ENCODE peak calls at places on chromosomes 4 and X, in eight cellular contexts. H, D, I, S, L, E, Z and P are unnamed samples.

GRCh38 chr4:10750714-10751113 is 66.1 kb upstream of the CLNK start:
- DNase-seq in I (no peak), E (no peak), Z (no peak), L (no peak), D (no peak), H (no peak), S (no peak), P (no peak)

GRCh38 chrX:139898334-139898733 is 34.5 kb downstream of the ATP11C start:
- DNase-seq in L (no peak), Z (no peak), D (no peak), I (no peak), E (no peak), H (no peak), S (no peak), P (no peak)

GRCh38 chr4:155060873-155061272 is 147.6 kb upstream of the NPY2R start:
- DNase-seq in E (no peak), Z (no peak), S (no peak), D (no peak), H (no peak), I (no peak), L (no peak), P (no peak)

GRCh38 chr4:15143551-15143950 is 141.3 kb downstream of the CPEB2 start:
- DNase-seq in S (no peak), Z (no peak), I (no peak), H (no peak), D (no peak), E (no peak), L (no peak), P (no peak)

GRCh38 chr4:57410331-57411052 is 300.3 kb upstream of the IGFBP7 start:
- DNase-seq in L (no peak), E (no peak), Z (peak), D (no peak), I (no peak), H (no peak), S (no peak), P (no peak)

GRCh38 chr4:155972098-155972497 is 18.4 kb upstream of the CTSO start:
- DNase-seq in H (no peak), S (no peak), D (no peak), L (peak), I (peak), Z (no peak), E (no peak), P (no peak)

GRCh38 chr4:76074468-76074867 is at the start of gene ART3:
- DNase-seq in Z (no peak), D (no peak), E (no peak), I (no peak), H (no peak), S (no peak), L (no peak), P (no peak)

GRCh38 chr4:128916832-128917231 is 107.3 kb downstream of the JADE1 start:
- DNase-seq in E (no peak), D (peak), H (no peak), L (no peak), S (no peak), Z (peak), I (no peak), P (no peak)

GRCh38 chrX:3320471-3321046 is 25.9 kb downstream of the MXRA5 start:
- DNase-seq in E (no peak), L (peak), I (no peak), Z (no peak), S (no peak), H (no peak), D (no peak), P (no peak)

GRCh38 chr4:123083612-123084011 is 161.2 kb upstream of the NUDT6 start:
- DNase-seq in D (no peak), Z (no peak), I (no peak), E (no peak), H (no peak), L (no peak), S (no peak), P (no peak)

GRCh38 chrX:107676559-107677378 is 48.5 kb downstream of the PRPS1 start:
- DNase-seq in D (peak), H (peak), L (peak), S (peak), Z (peak), I (peak), E (peak), P (peak)

GRCh38 chrX:155048997-155049619 is 21.8 kb downstream of the CMC4 start:
- DNase-seq in L (peak), Z (peak), H (no peak), D (no peak), I (peak), S (no peak), E (peak), P (peak)

GRCh38 chr4:133146574-133147198 is 2.4 kb upstream of the PCDH10 start:
- DNase-seq in D (no peak), I (peak), H (no peak), E (no peak), S (peak), Z (peak), L (peak), P (no peak)

GRCh38 chr4:3736290-3736689 is 29.9 kb upstream of the ADRA2C start:
- DNase-seq in H (no peak), S (no peak), D (no peak), Z (no peak), I (no peak), E (no peak), L (no peak), P (no peak)

GRCh38 chr4:88967883-88968316 is 89.1 kb downstream of the FAM13A start:
- DNase-seq in I (peak), L (no peak), S (no peak), Z (no peak), D (no peak), H (no peak), E (no peak), P (no peak)

GRCh38 chrX:118560380-118560932 is 64.8 kb downstream of the DOCK11 start:
- DNase-seq in D (no peak), L (no peak), S (no peak), H (no peak), E (no peak), I (no peak), Z (no peak), P (no peak)

GRCh38 chrX:7179446-7179845 is 31.5 kb upstream of the PUDP start:
- DNase-seq in S (no peak), Z (no peak), L (no peak), I (no peak), D (no peak), H (no peak), E (no peak), P (no peak)

GRCh38 chr4:5802565-5802964 is 90.3 kb downstream of the CRMP1 start:
- DNase-seq in I (no peak), Z (no peak), H (no peak), D (no peak), L (no peak), S (no peak), E (no peak), P (no peak)

GRCh38 chr4:128229458-128229805 is 58.2 kb downstream of the PGRMC2 start:
- DNase-seq in L (no peak), E (no peak), I (no peak), Z (no peak), H (no peak), S (no peak), D (no peak), P (peak)

GRCh38 chr4:34105311-34105710 is 2139.0 kb downstream of the ARAP2 start:
- DNase-seq in I (peak), L (peak), S (no peak), E (no peak), D (no peak), Z (no peak), H (no peak), P (peak)

GRCh38 chr4:125904802-125905201 is 590.0 kb downstream of the FAT4 start:
- DNase-seq in L (no peak), E (no peak), S (no peak), H (no peak), Z (no peak), D (no peak), I (no peak), P (no peak)

GRCh38 chrX:13752646-13753045 is 18.1 kb downstream of the OFD1 start:
- DNase-seq in S (no peak), I (no peak), Z (no peak), E (no peak), H (no peak), D (no peak), L (no peak), P (no peak)

GRCh38 chr4:17027495-17027894 is 129.1 kb upstream of the LDB2 start:
- DNase-seq in S (no peak), I (peak), H (no peak), E (no peak), L (peak), D (no peak), Z (no peak), P (peak)

GRCh38 chr4:169279111-169279510 is 8.4 kb upstream of the SH3RF1 start:
- DNase-seq in E (no peak), I (no peak), Z (no peak), S (no peak), L (peak), D (no peak), H (no peak), P (no peak)

GRCh38 chr4:98166025-98166730 is 22.9 kb upstream of the STPG2 start:
- DNase-seq in S (peak), H (no peak), E (no peak), I (peak), Z (no peak), L (peak), D (no peak), P (peak)

GRCh38 chr4:40238008-40238699 is 41.3 kb downstream of the RHOH start:
- DNase-seq in Z (no peak), S (no peak), L (no peak), D (no peak), I (no peak), H (no peak), E (no peak), P (no peak)

GRCh38 chr4:140240237-140240636 is 86.3 kb upstream of the MAML3 start:
- DNase-seq in S (no peak), L (no peak), I (no peak), Z (no peak), E (no peak), H (no peak), D (no peak), P (no peak)

GRCh38 chrX:54994099-54994498 is at the start of gene PFKFB1:
- DNase-seq in Z (no peak), I (no peak), E (no peak), D (no peak), H (no peak), L (no peak), S (no peak), P (no peak)

GRCh38 chr4:24321637-24322036 is 262.7 kb downstream of the DHX15 start:
- DNase-seq in H (no peak), I (no peak), S (no peak), L (no peak), E (no peak), D (no peak), Z (no peak), P (no peak)

GRCh38 chr4:17664755-17665154 is 50.3 kb downstream of the MED28 start:
- DNase-seq in D (no peak), H (no peak), Z (no peak), L (no peak), I (no peak), S (no peak), E (no peak), P (no peak)

GRCh38 chrX:108167211-108167872 is 75.8 kb downstream of the ATG4A start:
- DNase-seq in Z (no peak), S (no peak), I (peak), L (peak), D (no peak), H (no peak), E (no peak), P (peak)

GRCh38 chr4:24080871-24081270 is 191.0 kb upstream of the PPARGC1A start:
- DNase-seq in L (no peak), E (no peak), S (no peak), Z (no peak), I (no peak), D (no peak), H (no peak), P (no peak)

GRCh38 chr4:39637572-39638357 is 900 bp downstream of the SMIM14 start:
- DNase-seq in I (peak), H (no peak), E (peak), Z (peak), L (peak), D (no peak), S (peak), P (peak)

GRCh38 chrX:150683536-150684146 is 9.6 kb upstream of the MTMR1 start:
- DNase-seq in S (no peak), E (peak), I (peak), L (peak), D (no peak), H (no peak), Z (no peak), P (peak)

GRCh38 chr4:73721901-73722300 is 18.5 kb upstream of the CXCL8 start:
- DNase-seq in S (no peak), I (no peak), H (no peak), L (peak), D (no peak), Z (no peak), E (no peak), P (peak)

GRCh38 chrX:12042615-12043014 is 95.7 kb upstream of the FRMPD4 start:
- DNase-seq in H (no peak), D (no peak), L (no peak), S (no peak), E (no peak), I (no peak), Z (no peak), P (peak)

GRCh38 chrX:123971963-123972362 is 10.5 kb downstream of the STAG2 start:
- DNase-seq in Z (no peak), E (no peak), L (no peak), D (no peak), I (no peak), H (no peak), S (no peak), P (no peak)

GRCh38 chrX:134753185-134754008 is 95.1 kb upstream of the PLAC1 start:
- DNase-seq in H (no peak), D (no peak), Z (no peak), I (peak), E (no peak), L (peak), S (no peak), P (peak)

GRCh38 chr4:28462766-28463165 is 1602.1 kb downstream of the STIM2 start:
- DNase-seq in I (no peak), E (no peak), H (no peak), S (no peak), Z (no peak), D (no peak), L (no peak), P (no peak)